ENCODE peak calls at places on chromosomes 3 and 15, in six cellular contexts. S, R, V, E, Q and H are unnamed samples.

GRCh38 chr3:59313365-59313764 is 263.5 kb upstream of the CFAP20DC start:
- DNase-seq in S (peak; percentile 54), R (peak; percentile 26), V (peak; percentile 62), E (peak; percentile 63), Q (peak; percentile 26), H (peak; percentile 47)

GRCh38 chr15:40320931-40321371 is 2.5 kb upstream of the INAFM2 start:
- DNase-seq in S (peak; percentile 78), R (no peak), V (no peak), E (peak; percentile 77), Q (peak; percentile 82), H (peak; percentile 84)

GRCh38 chr15:97745481-97746071 is 214.9 kb upstream of the ARRDC4 start:
- DNase-seq in S (peak; percentile 35), R (no peak), V (no peak), E (peak; percentile 53), Q (peak; percentile 1), H (peak; percentile 29)

GRCh38 chr15:31435256-31435781 is 108.7 kb downstream of the KLF13 start:
- DNase-seq in S (peak; percentile 84), R (peak; percentile 67), V (peak; percentile 77), E (peak; percentile 91), Q (peak; percentile 89), H (peak; percentile 84)

GRCh38 chr15:75153084-75153483 is 48.6 kb upstream of the C15orf39 start:
- DNase-seq in S (no peak), R (no peak), V (no peak), E (peak; percentile 33), Q (peak; percentile 27), H (peak; percentile 56)

GRCh38 chr3:1195922-1196321 is 103.1 kb downstream of the CNTN6 start:
- DNase-seq in S (no peak), R (no peak), V (no peak), E (no peak), Q (peak; percentile 81), H (no peak)

GRCh38 chr15:39133201-39133600 is 447.7 kb upstream of the THBS1 start:
- DNase-seq in S (no peak), R (no peak), V (no peak), E (peak; percentile 8), Q (peak; percentile 77), H (no peak)

GRCh38 chr3:128194843-128195242 is 41.6 kb downstream of the EEFSEC start:
- DNase-seq in S (no peak), R (no peak), V (no peak), E (no peak), Q (no peak), H (no peak)

GRCh38 chr3:15903164-15903563 is 105.4 kb upstream of the ANKRD28 start:
- DNase-seq in S (no peak), R (no peak), V (no peak), E (no peak), Q (peak; percentile 78), H (no peak)

GRCh38 chr15:99057697-99058420 is 47.0 kb upstream of the SYNM start:
- DNase-seq in S (no peak), R (no peak), V (no peak), E (peak; percentile 30), Q (no peak), H (peak; percentile 43)

GRCh38 chr15:55527150-55527549 is 19.1 kb upstream of the DNAAF4 start:
- DNase-seq in S (no peak), R (no peak), V (no peak), E (no peak), Q (no peak), H (no peak)

GRCh38 chr15:63122002-63122893 is 587 bp downstream of the LACTB start:
- DNase-seq in S (peak; percentile 97), R (peak; percentile 24), V (peak; percentile 92), E (peak; percentile 84), Q (peak; percentile 87), H (peak; percentile 95)

GRCh38 chr3:133805702-133806475 is at the start of gene SRPRB:
- DNase-seq in S (peak; percentile 98), R (peak; percentile 91), V (peak; percentile 98), E (peak; percentile 97), Q (peak; percentile 98), H (peak; percentile 96)

GRCh38 chr3:18436213-18436612 is 11.1 kb upstream of the SATB1 start:
- DNase-seq in S (no peak), R (no peak), V (no peak), E (no peak), Q (no peak), H (no peak)

GRCh38 chr3:152870027-152870426 is 35.1 kb downstream of the P2RY1 start:
- DNase-seq in S (no peak), R (no peak), V (no peak), E (no peak), Q (no peak), H (no peak)

GRCh38 chr3:38528457-38528856 is 32.3 kb downstream of the EXOG start:
- DNase-seq in S (no peak), R (no peak), V (no peak), E (peak; percentile 46), Q (no peak), H (no peak)